ENCODE peak calls at places on chromosomes 1 and 21, in six cellular contexts. J is tibial nerve; N is uterus; O is A549; C is Peyer's patch; Q is CD4-positive, CD25-positive, alpha-beta regulatory T cell. Z is an unnamed sample.

GRCh38 chr1:147717051-147717705 is 43.2 kb downstream of the GJA5 start:
- DNase-seq in J (no peak), N (no peak), O (no peak), C (peak; percentile 72), Q (no peak), Z (peak; percentile 56)

GRCh38 chr1:230056098-230056497 is 10.9 kb upstream of the GALNT2 start:
- DNase-seq in J (no peak), N (no peak), O (no peak), C (no peak), Q (no peak), Z (no peak)

GRCh38 chr1:27049127-27049526 is 36.5 kb upstream of the TENT5B start:
- DNase-seq in J (no peak), N (no peak), O (no peak), C (no peak), Q (no peak), Z (no peak)

GRCh38 chr1:153100241-153100640 is 5.9 kb upstream of the SPRR2E start:
- DNase-seq in J (no peak), N (no peak), O (no peak), C (no peak), Q (no peak), Z (no peak)

GRCh38 chr1:79006564-79006963 is at the start of gene ADGRL4:
- DNase-seq in J (no peak), N (peak; percentile 53), O (no peak), C (no peak), Q (no peak), Z (no peak)

GRCh38 chr21:17118638-17119384 is 394.0 kb upstream of the CXADR start:
- DNase-seq in J (no peak), N (no peak), O (no peak), C (no peak), Q (no peak), Z (no peak)

GRCh38 chr1:226708342-226708780 is 30.7 kb downstream of the ITPKB start:
- DNase-seq in J (peak; percentile 61), N (peak; percentile 72), O (no peak), C (no peak), Q (no peak), Z (no peak)

GRCh38 chr1:201649776-201650607 is 111.1 kb downstream of the NAV1 start:
- DNase-seq in J (peak; percentile 77), N (peak; percentile 83), O (peak; percentile 44), C (peak; percentile 83), Q (no peak), Z (no peak)

GRCh38 chr1:205950826-205951549 is 7.7 kb upstream of the SLC26A9 start:
- DNase-seq in J (no peak), N (no peak), O (no peak), C (no peak), Q (no peak), Z (no peak)

GRCh38 chr1:234760303-234760723 is 150.3 kb upstream of the IRF2BP2 start:
- DNase-seq in J (no peak), N (no peak), O (no peak), C (no peak), Q (no peak), Z (no peak)

GRCh38 chr1:165840419-165840818 is 13.0 kb downstream of the UCK2 start:
- DNase-seq in J (no peak), N (no peak), O (no peak), C (no peak), Q (no peak), Z (no peak)

GRCh38 chr1:58968360-58968952 is 184.6 kb upstream of the JUN start:
- DNase-seq in J (peak; percentile 77), N (peak; percentile 90), O (no peak), C (peak; percentile 85), Q (peak; percentile 43), Z (peak; percentile 32)

GRCh38 chr1:167627865-167628641 is 2.0 kb upstream of the RCSD1 start:
- DNase-seq in J (no peak), N (peak; percentile 11), O (no peak), C (peak; percentile 93), Q (peak; percentile 78), Z (peak; percentile 86)

GRCh38 chr1:169588785-169589485 is 2.7 kb upstream of the F5 start:
- DNase-seq in J (no peak), N (no peak), O (no peak), C (no peak), Q (no peak), Z (no peak)

GRCh38 chr1:53511933-53512806 is 53.0 kb downstream of the DMRTB1 start:
- DNase-seq in J (no peak), N (peak; percentile 58), O (no peak), C (no peak), Q (no peak), Z (no peak)

GRCh38 chr1:154342836-154343472 is 17.6 kb downstream of the ATP8B2 start:
- DNase-seq in J (no peak), N (no peak), O (no peak), C (peak; percentile 89), Q (peak; percentile 77), Z (peak; percentile 77)

GRCh38 chr1:178465011-178465410 is 31.8 kb downstream of the CLEC20A start:
- DNase-seq in J (no peak), N (no peak), O (no peak), C (no peak), Q (no peak), Z (no peak)

GRCh38 chr1:10059329-10059691 is 26.6 kb downstream of the UBE4B start:
- DNase-seq in J (no peak), N (no peak), O (no peak), C (no peak), Q (no peak), Z (no peak)

GRCh38 chr1:65792671-65793358 is at the start of gene PDE4B:
- DNase-seq in J (no peak), N (no peak), O (no peak), C (no peak), Q (no peak), Z (no peak)

GRCh38 chr1:199205740-199206139 is 566.9 kb downstream of the PTPRC start:
- DNase-seq in J (no peak), N (no peak), O (no peak), C (no peak), Q (no peak), Z (no peak)

GRCh38 chr1:211985556-211986264 is 49.6 kb downstream of the INTS7 start:
- DNase-seq in J (no peak), N (no peak), O (no peak), C (no peak), Q (no peak), Z (no peak)

GRCh38 chr21:38839683-38840286 is 34.1 kb downstream of the ETS2 start:
- DNase-seq in J (no peak), N (no peak), O (no peak), C (no peak), Q (no peak), Z (no peak)

GRCh38 chr21:42833859-42834729 is 45.2 kb downstream of the WDR4 start:
- DNase-seq in J (no peak), N (peak; percentile 6), O (no peak), C (peak; percentile 40), Q (no peak), Z (no peak)

GRCh38 chr1:21584096-21584495 is 74.9 kb downstream of the ALPL start:
- DNase-seq in J (no peak), N (no peak), O (no peak), C (no peak), Q (no peak), Z (no peak)

GRCh38 chr1:21587602-21587953 is 78.4 kb downstream of the ALPL start:
- DNase-seq in J (no peak), N (no peak), O (no peak), C (no peak), Q (no peak), Z (no peak)

GRCh38 chr1:21586926-21587601 is 77.8 kb downstream of the ALPL start:
- DNase-seq in J (peak; percentile 11), N (peak; percentile 56), O (peak; percentile 91), C (peak; percentile 60), Q (no peak), Z (no peak)

GRCh38 chr1:21585037-21585436 is 75.8 kb downstream of the ALPL start:
- DNase-seq in J (no peak), N (no peak), O (no peak), C (no peak), Q (no peak), Z (no peak)

DNA sequence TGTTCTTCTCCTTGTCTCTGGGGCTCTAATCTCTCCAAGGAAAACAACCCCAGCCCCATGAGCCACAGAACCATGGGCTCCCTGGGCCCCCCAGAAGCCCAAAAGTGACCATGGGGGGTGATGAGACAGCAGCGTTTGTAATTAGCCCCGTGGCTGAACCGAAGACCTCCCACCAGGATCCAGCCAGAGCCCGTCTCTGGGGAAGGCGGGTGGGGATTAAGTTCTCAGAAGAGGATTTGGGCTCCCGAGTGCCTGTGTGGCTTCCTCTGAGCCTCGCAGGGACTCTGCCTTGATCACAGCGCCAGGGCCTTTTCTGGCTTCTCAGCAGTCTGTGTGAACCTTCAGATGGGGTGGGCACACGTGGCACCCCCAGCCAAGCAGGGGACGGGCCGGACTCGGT is 77.0 kb downstream of the ALPL start:
- DNase-seq in J (no peak), N (no peak), O (no peak), C (no peak), Q (no peak), Z (no peak)
- H3K4me1 ChIP-seq in J (no peaks in the 10 kb centered on the region), N (no peaks in the 10 kb centered on the region), O (peaks cover 20% of the 10 kb centered on the region), C (peaks cover 20% of the 10 kb centered on the region), Q (no peaks in the 10 kb centered on the region), Z (no peaks in the 10 kb centered on the region)

DNA sequence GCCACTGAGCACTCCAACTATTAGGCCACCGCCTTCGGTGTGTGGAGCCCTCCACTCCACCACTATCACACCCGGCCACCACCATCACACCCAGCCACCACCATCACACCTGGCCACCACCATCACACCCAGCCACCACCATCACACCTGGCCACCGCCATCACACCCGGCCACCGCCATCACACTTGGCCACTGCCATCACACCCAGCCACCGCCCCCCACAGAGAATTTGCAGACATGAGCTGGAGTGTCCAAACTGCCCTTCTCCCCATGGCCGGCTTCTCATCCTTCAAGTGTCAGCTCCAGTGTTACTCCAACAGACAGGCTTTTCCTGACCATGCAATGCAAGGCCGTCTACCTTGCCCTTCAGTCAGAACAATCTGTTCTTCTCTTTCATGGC is 50.4 kb upstream of the A3GALT2 start:
- DNase-seq in J (no peak), N (no peak), O (no peak), C (no peak), Q (no peak), Z (no peak)
- H3K4me1 ChIP-seq in J (peaks cover 13% of the 10 kb centered on the region), N (no peaks in the 10 kb centered on the region), O (no peaks in the 10 kb centered on the region), C (peaks cover 13% of the 10 kb centered on the region), Q (no peaks in the 10 kb centered on the region), Z (peaks cover 2% of the 10 kb centered on the region)

DNA sequence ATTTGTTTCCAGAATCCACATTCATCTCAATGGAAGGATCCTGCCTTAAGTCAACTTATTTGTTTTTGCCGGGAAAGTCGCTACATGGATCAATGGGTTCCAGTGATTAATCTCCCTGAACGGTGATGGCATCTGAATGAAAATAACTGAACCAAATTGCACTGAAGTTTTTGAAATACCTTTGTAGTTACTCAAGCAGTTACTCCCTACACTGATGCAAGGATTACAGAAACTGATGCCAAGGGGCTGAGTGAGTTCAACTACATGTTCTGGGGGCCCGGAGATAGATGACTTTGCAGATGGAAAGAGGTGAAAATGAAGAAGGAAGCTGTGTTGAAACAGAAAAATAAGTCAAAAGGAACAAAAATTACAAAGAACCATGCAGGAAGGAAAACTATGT is 2.6 kb downstream of the GADD45A start:
- DNase-seq in J (no peak), N (no peak), O (no peak), C (no peak), Q (no peak), Z (no peak)
- H3K4me1 ChIP-seq in J (peaks cover 25% of the 10 kb centered on the region), N (no peaks in the 10 kb centered on the region), O (peaks cover 37% of the 10 kb centered on the region), C (peaks cover 30% of the 10 kb centered on the region), Q (peaks cover 23% of the 10 kb centered on the region), Z (peaks cover 19% of the 10 kb centered on the region)

DNA sequence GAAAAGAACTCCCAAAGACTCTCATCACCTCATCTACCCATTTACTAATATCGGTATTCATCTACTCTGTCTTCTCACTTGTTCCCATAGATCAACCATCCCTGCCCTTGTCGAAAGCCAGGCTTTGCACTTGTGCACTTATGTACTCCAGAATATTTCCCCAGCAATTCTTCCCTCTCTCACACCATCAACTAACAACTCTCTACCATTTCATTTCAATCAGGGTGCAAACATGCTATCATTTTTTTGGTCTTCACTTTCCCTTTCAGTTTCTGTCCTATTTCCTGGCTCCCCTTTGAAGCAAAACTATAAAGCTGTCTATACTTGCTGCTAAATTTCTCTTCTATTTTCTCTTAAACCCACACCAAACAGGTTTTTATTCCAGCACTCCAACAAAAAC is 6.7 kb downstream of the C1orf105 start:
- DNase-seq in J (no peak), N (no peak), O (no peak), C (no peak), Q (peak; percentile 29), Z (peak; percentile 24)
- H3K4me1 ChIP-seq in J (no peaks in the 10 kb centered on the region), N (no peaks in the 10 kb centered on the region), O (no peaks in the 10 kb centered on the region), C (no peaks in the 10 kb centered on the region), Q (peaks cover 22% of the 10 kb centered on the region), Z (peaks cover 52% of the 10 kb centered on the region)

Z was measured in CD4-positive, alpha-beta memory T cell.